ENCODE peak calls at places on chromosomes 6 and 20, in four cellular contexts. Q, G, C and T are unnamed samples.

GRCh38 chr20:25867776-25868649 is 171.4 kb upstream of the ZNF337 start:
- DNase-seq in G (no peak), Q (peak; percentile 17), C (no peak), T (peak; percentile 55)

GRCh38 chr6:144265061-144265357 is 20.1 kb upstream of the UTRN start:
- DNase-seq in C (no peak), Q (no peak), G (peak; percentile 71), T (peak; percentile 21)

GRCh38 chr6:47169785-47170685 is 127.9 kb upstream of the ADGRF1 start:
- DNase-seq in C (no peak), Q (no peak), G (no peak), T (peak; percentile 42)

GRCh38 chr6:54598787-54599309 is 247.7 kb upstream of the FAM83B start:
- DNase-seq in C (no peak), Q (no peak), G (no peak), T (no peak)

GRCh38 chr6:18259675-18260447 is 4.5 kb downstream of the DEK start:
- DNase-seq in C (no peak), Q (no peak), G (no peak), T (no peak)

GRCh38 chr6:125224236-125224861 is 70.8 kb downstream of the TPD52L1 start:
- DNase-seq in C (no peak), Q (no peak), G (no peak), T (no peak)

GRCh38 chr6:134041093-134041492 is 11.3 kb downstream of the SLC2A12 start:
- DNase-seq in C (no peak), G (no peak), Q (no peak), T (peak; percentile 18)

GRCh38 chr20:38874460-38875169 is 51.6 kb upstream of the FAM83D start:
- DNase-seq in C (no peak), G (no peak), Q (no peak), T (no peak)

GRCh38 chr6:146682919-146683318 is 84.1 kb downstream of the ADGB start:
- DNase-seq in Q (no peak), C (no peak), G (no peak), T (no peak)

GRCh38 chr6:64505312-64505711 is 869.7 kb downstream of the PHF3 start:
- DNase-seq in Q (peak; percentile 9), G (peak; percentile 29), C (no peak), T (no peak)

GRCh38 chr6:111661541-111662041 is 55.9 kb upstream of the TRAF3IP2 start:
- DNase-seq in G (no peak), Q (peak; percentile 39), C (no peak), T (no peak)

GRCh38 chr20:21096321-21097043 is 9.7 kb downstream of the LINC00237 start:
- DNase-seq in C (peak; percentile 17), Q (peak; percentile 31), G (peak; percentile 73), T (peak; percentile 66)

GRCh38 chr6:156992396-156992795 is 215.2 kb downstream of the ARID1B start:
- DNase-seq in C (no peak), G (no peak), Q (peak; percentile 70), T (no peak)

GRCh38 chr6:103273048-103273447 is 1586.7 kb downstream of the HACE1 start:
- DNase-seq in G (peak; percentile 5), C (no peak), Q (no peak), T (no peak)

GRCh38 chr20:59780494-59781185 is 152.8 kb downstream of the SYCP2 start:
- DNase-seq in Q (no peak), C (no peak), G (no peak), T (no peak)

GRCh38 chr20:50292324-50293243 is 102.0 kb downstream of the CEBPB start:
- DNase-seq in G (peak; percentile 97), Q (peak; percentile 97), C (no peak), T (peak; percentile 97)

GRCh38 chr6:53582963-53583362 is 38.1 kb upstream of the GCLC start:
- DNase-seq in C (no peak), G (no peak), Q (no peak), T (no peak)

GRCh38 chr6:149438855-149439254 is 38.8 kb downstream of the SUMO4 start:
- DNase-seq in G (no peak), Q (no peak), C (no peak), T (no peak)

GRCh38 chr6:18997375-18997826 is 610.3 kb downstream of the RNF144B start:
- DNase-seq in C (no peak), Q (peak; percentile 9), G (peak; percentile 58), T (peak; percentile 5)

GRCh38 chr20:15967334-15967733 is 605.9 kb downstream of the KIF16B start:
- DNase-seq in C (no peak), Q (no peak), G (no peak), T (no peak)

GRCh38 chr6:158611600-158612041 is 32.9 kb downstream of the DYNLT1 start:
- DNase-seq in G (no peak), Q (no peak), C (no peak), T (no peak)

GRCh38 chr6:149007846-149008245 is 261.0 kb downstream of the UST start:
- DNase-seq in Q (no peak), C (no peak), G (no peak), T (no peak)

GRCh38 chr20:60009826-60010616 is 51.8 kb downstream of the CDH26 start:
- DNase-seq in Q (peak; percentile 18), C (no peak), G (no peak), T (no peak)

GRCh38 chr6:45072014-45072413 is 256.1 kb upstream of the RUNX2 start:
- DNase-seq in Q (no peak), G (no peak), C (no peak), T (no peak)

GRCh38 chr20:63130654-63131577 is 85.0 kb downstream of the YTHDF1 start:
- DNase-seq in G (no peak), C (no peak), Q (no peak), T (no peak)

GRCh38 chr6:84575264-84575663 is 189.1 kb downstream of the TBX18 start:
- DNase-seq in C (peak; percentile 61), Q (no peak), G (no peak), T (no peak)

GRCh38 chr6:24982231-24982630 is 46.5 kb upstream of the RIPOR2 start:
- DNase-seq in C (no peak), Q (no peak), G (no peak), T (no peak)

GRCh38 chr6:14676084-14676483 is 558.5 kb downstream of the CD83 start:
- DNase-seq in G (no peak), C (no peak), Q (no peak), T (no peak)

GRCh38 chr20:8721098-8721497 is 347.8 kb upstream of the PLCB4 start:
- DNase-seq in C (peak; percentile 7), Q (peak; percentile 4), G (peak; percentile 71), T (peak; percentile 13)

GRCh38 chr20:18224968-18225568 is 63.3 kb upstream of the ZNF133 start:
- DNase-seq in Q (no peak), G (peak; percentile 26), C (no peak), T (peak; percentile 53)

GRCh38 chr6:16320533-16321340 is 82.3 kb downstream of the GMPR start:
- DNase-seq in C (no peak), G (no peak), Q (no peak), T (no peak)

GRCh38 chr20:52049001-52049731 is 142.4 kb downstream of the ZFP64 start:
- DNase-seq in Q (no peak), G (no peak), C (no peak), T (no peak)

GRCh38 chr20:17947474-17947815 is 21.1 kb downstream of the SNX5 start:
- DNase-seq in G (no peak), Q (no peak), C (no peak), T (no peak)

GRCh38 chr20:58852559-58853271 is at the start of gene GNAS:
- DNase-seq in C (no peak), G (peak; percentile 21), Q (peak; percentile 48), T (peak; percentile 72)

GRCh38 chr6:56860466-56860865 is 94.4 kb upstream of the BEND6 start:
- DNase-seq in G (no peak), C (no peak), Q (no peak), T (no peak)

GRCh38 chr20:56440346-56441007 is 27.9 kb upstream of the RTF2 start:
- DNase-seq in Q (no peak), C (peak; percentile 58), G (no peak), T (no peak)

GRCh38 chr6:32047084-32047478 is 8.9 kb downstream of the CYP21A2 start:
- DNase-seq in C (no peak), Q (peak; percentile 36), G (peak; percentile 27), T (no peak)
- TF ChIP-seq CHD4 in C (no peak), Q (no peak), G (no peak), T (no peak)

GRCh38 chr6:4581468-4582420 is 194.5 kb upstream of the CDYL start:
- DNase-seq in G (no peak), Q (no peak), C (no peak), T (no peak)
- TF ChIP-seq CHD4 in G (no peak), Q (no peak), C (no peak), T (no peak)

GRCh38 chr6:26520088-26520839 is 17.9 kb upstream of the HMGN4 start:
- DNase-seq in G (peak; percentile 56), C (no peak), Q (no peak), T (peak; percentile 45)
- TF ChIP-seq CHD4 in G (no peak), C (no peak), Q (no peak), T (no peak)

DNA sequence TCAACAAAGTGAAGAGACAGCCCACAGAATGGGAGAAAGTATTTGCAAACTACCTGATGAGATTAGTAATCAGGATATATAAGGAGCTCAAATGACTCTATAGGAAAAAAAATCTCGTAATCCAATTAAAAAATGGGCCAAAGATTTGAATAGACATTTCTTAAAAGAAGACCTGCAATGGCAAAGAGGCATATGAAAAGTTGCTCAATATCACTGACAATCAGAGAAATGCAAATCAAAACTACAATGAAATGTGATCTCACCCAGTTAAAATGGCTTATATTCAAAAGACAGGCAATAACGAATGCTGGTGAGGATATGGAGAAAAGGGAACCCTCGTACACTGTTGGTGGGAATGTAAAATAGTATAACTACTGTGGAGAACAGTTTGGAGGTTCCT is 64.9 kb downstream of the TOX2 start:
- DNase-seq in Q (no peak), C (no peak), G (no peak), T (no peak)
- TF ChIP-seq CHD4 in Q (no peak), C (no peak), G (no peak), T (no peak)

GRCh38 chr6:7201444-7201731 is 93.6 kb downstream of the RREB1 start:
- DNase-seq in Q (peak; percentile 69), G (no peak), C (no peak), T (no peak)

GRCh38 chr6:7204726-7205125 is 97.0 kb downstream of the RREB1 start:
- DNase-seq in G (no peak), C (no peak), Q (no peak), T (no peak)

GRCh38 chr6:7201732-7202541 is 94.2 kb downstream of the RREB1 start:
- DNase-seq in G (no peak), Q (peak; percentile 93), C (peak; percentile 82), T (no peak)

GRCh38 chr6:7200598-7201443 is 93.1 kb downstream of the RREB1 start:
- DNase-seq in C (no peak), Q (peak; percentile 56), G (peak; percentile 89), T (no peak)

DNA sequence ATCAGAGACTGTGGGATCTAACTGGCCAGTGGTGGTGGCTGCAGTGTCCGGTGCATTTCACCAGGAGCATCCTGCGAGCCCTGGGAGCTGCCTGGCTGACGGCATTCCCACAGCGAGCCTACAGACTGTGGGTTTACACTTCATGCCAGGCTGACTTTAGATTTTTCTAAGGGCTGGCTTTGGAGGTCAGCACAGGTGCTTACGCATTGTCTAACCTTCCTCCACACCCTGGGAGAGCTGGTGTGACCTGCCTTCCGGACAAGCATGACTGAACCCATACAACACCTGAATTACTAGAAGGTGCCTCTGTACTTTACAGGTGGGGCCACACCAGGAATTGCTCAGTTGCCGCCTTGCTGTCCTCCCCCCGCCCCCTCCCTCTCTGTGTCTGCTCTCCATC is 96.2 kb downstream of the RREB1 start:
- DNase-seq in G (no peak), Q (no peak), C (no peak), T (no peak)
- TF ChIP-seq CHD4 in G (no peak), Q (no peak), C (no peak), T (no peak)